ENCODE peak calls at places on chromosomes 4 and X, in five cellular contexts. K, U, X, V and Q are unnamed samples.

GRCh38 chr4:113452868-113453620 is 308.5 kb downstream of the CAMK2D start:
- DNase-seq in K (peak), X (no peak), V (peak), U (peak), Q (no peak)

GRCh38 chr4:139794158-139794954 is 128.7 kb downstream of the MGST2 start:
- DNase-seq in V (no peak), U (no peak), X (no peak), K (peak), Q (no peak)

GRCh38 chr4:12545845-12546244 is 938.3 kb downstream of the RAB28 start:
- DNase-seq in U (no peak), V (peak), K (no peak), X (no peak), Q (no peak)

GRCh38 chr4:1261107-1261928 is 12.4 kb upstream of the CTBP1 start:
- DNase-seq in V (no peak), K (no peak), U (no peak), X (no peak), Q (no peak)

GRCh38 chr4:24980064-24980690 is 50.6 kb downstream of the LGI2 start:
- DNase-seq in K (peak), U (peak), X (peak), V (peak), Q (peak)

GRCh38 chrX:68114573-68115199 is 318.6 kb downstream of the OPHN1 start:
- DNase-seq in K (peak), X (no peak), U (no peak), V (peak), Q (no peak)

GRCh38 chrX:21955398-21956189 is 15.1 kb downstream of the SMS start:
- DNase-seq in V (no peak), K (no peak), X (no peak), U (no peak), Q (no peak)

GRCh38 chrX:83771664-83772063 is 89.3 kb upstream of the CYLC1 start:
- DNase-seq in V (no peak), X (no peak), K (no peak), U (peak), Q (no peak)

GRCh38 chr4:1492636-1493539 is 86.6 kb upstream of the NKX1-1 start:
- DNase-seq in K (no peak), V (no peak), X (no peak), U (no peak), Q (no peak)

GRCh38 chr4:9921326-9921725 is 100.0 kb downstream of the SLC2A9 start:
- DNase-seq in X (peak), U (peak), K (no peak), V (no peak), Q (no peak)

GRCh38 chrX:56765816-56766553 is 36.9 kb downstream of the NBDY start:
- DNase-seq in U (no peak), V (peak), K (no peak), X (no peak), Q (no peak)

GRCh38 chrX:108177321-108177990 is 85.9 kb downstream of the ATG4A start:
- DNase-seq in V (no peak), U (peak), X (peak), K (no peak), Q (no peak)

GRCh38 chrX:50103866-50104566 is 96.8 kb downstream of the AKAP4 start:
- DNase-seq in K (no peak), X (no peak), U (no peak), V (peak), Q (no peak)

GRCh38 chr4:153486281-153487151 is 20.4 kb downstream of the TMEM131L start:
- DNase-seq in K (peak), V (peak), U (peak), X (no peak), Q (peak)

GRCh38 chr4:40990899-40991265 is 223.5 kb downstream of the APBB2 start:
- DNase-seq in K (peak), X (no peak), V (no peak), U (no peak), Q (no peak)

GRCh38 chr4:21202959-21203358 is 502.7 kb downstream of the PACRGL start:
- DNase-seq in V (no peak), K (no peak), U (no peak), X (no peak), Q (no peak)

GRCh38 chr4:112759313-112759712 is 122.4 kb downstream of the LARP7 start:
- DNase-seq in X (no peak), V (no peak), U (peak), K (no peak), Q (no peak)

GRCh38 chrX:16628954-16629595 is 20.9 kb upstream of the S100G start:
- DNase-seq in V (no peak), K (no peak), X (peak), U (peak), Q (no peak)

GRCh38 chr4:142719854-142720541 is 126.1 kb downstream of the INPP4B start:
- DNase-seq in X (no peak), U (peak), K (peak), V (peak), Q (no peak)

GRCh38 chr4:9785926-9786325 is 4.5 kb downstream of the DRD5 start:
- DNase-seq in X (no peak), U (no peak), V (no peak), K (no peak), Q (no peak)

GRCh38 chr4:7823416-7823824 is 116.2 kb downstream of the AFAP1 start:
- DNase-seq in X (no peak), V (no peak), K (no peak), U (no peak), Q (no peak)

GRCh38 chr4:714087-714486 is 8.5 kb downstream of the PCGF3 start:
- DNase-seq in X (no peak), K (no peak), U (no peak), V (no peak), Q (no peak)

GRCh38 chr4:123616970-123617392 is 220.4 kb downstream of the SPRY1 start:
- DNase-seq in K (no peak), V (peak), X (no peak), U (peak), Q (peak)

GRCh38 chrX:118432799-118433198 is 62.8 kb upstream of the DOCK11 start:
- DNase-seq in K (no peak), U (no peak), V (no peak), X (no peak), Q (no peak)

GRCh38 chr4:100422911-100423310 is 94.9 kb downstream of the EMCN start:
- DNase-seq in X (no peak), V (no peak), U (no peak), K (no peak), Q (no peak)

GRCh38 chr4:100420571-100420970 is 97.3 kb downstream of the EMCN start:
- DNase-seq in U (no peak), V (no peak), K (peak), X (no peak), Q (no peak)

GRCh38 chr4:100417565-100417964 is 100.3 kb downstream of the EMCN start:
- DNase-seq in U (no peak), X (peak), V (peak), K (peak), Q (no peak)

GRCh38 chr4:100424376-100424775 is 93.4 kb downstream of the EMCN start:
- DNase-seq in U (no peak), V (no peak), X (no peak), K (no peak), Q (no peak)

GRCh38 chr4:100421356-100421978 is 96.4 kb downstream of the EMCN start:
- DNase-seq in K (peak), X (peak), V (peak), U (peak), Q (peak)
- H3K4me3 ChIP-seq in K (no peak), X (no peak), V (no peak), U (no peak), Q (no peak)

GRCh38 chr4:70838400-70838971 is 1.2 kb downstream of the GRSF1 start:
- DNase-seq in V (peak), X (no peak), K (peak), U (peak), Q (no peak)
- H3K4ac ChIP-seq in V (peak), X (no peak), K (peak), U (peak), Q (peak)

GRCh38 chr4:38670061-38670894 is 6.3 kb downstream of the KLF3 start:
- DNase-seq in K (no peak), V (no peak), U (no peak), X (no peak), Q (no peak)
- H3K27ac ChIP-seq in K (no peak), V (no peak), U (no peak), X (peak), Q (no peak)

GRCh38 chrX:261858-262390 is 19.3 kb upstream of the PLCXD1 start:
- DNase-seq in K (no peak), U (peak), X (no peak), V (peak), Q (no peak)
- H3K4me3 ChIP-seq in K (no peak), U (no peak), X (no peak), V (no peak), Q (no peak)

DNA sequence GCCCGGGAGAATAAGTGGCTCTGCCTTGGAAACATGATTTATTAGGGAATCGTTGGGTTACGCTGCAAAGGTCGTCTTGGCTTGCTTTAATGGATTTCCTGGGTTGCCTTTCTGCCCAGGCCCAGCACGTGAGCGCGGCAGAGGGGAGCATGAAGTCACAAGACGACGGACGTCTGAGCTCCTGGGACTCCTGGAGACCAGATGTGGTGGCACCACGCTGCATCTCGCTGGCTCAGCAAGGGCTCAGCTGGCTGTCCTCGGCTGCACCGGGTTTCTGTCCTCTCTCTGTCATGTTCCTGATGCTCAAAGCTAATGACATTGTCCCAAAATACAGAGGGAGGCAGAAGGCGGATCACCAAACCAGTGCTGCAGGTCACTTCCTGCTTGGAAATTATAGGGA is 61.1 kb downstream of the C4orf50 start:
- DNase-seq in X (no peak), K (no peak), V (no peak), U (no peak), Q (no peak)
- H3K4ac ChIP-seq in X (no peak), K (no peak), V (no peak), U (no peak), Q (no peak)

GRCh38 chr4:15341022-15341732 is 86.7 kb upstream of the C1QTNF7 start:
- DNase-seq in X (no peak), V (no peak), U (no peak), K (no peak), Q (peak)

GRCh38 chr4:15339732-15340131 is 88.1 kb upstream of the C1QTNF7 start:
- DNase-seq in U (no peak), K (peak), V (peak), X (no peak), Q (no peak)

GRCh38 chr4:15343000-15343399 is 84.8 kb upstream of the C1QTNF7 start:
- DNase-seq in V (no peak), U (no peak), X (no peak), K (no peak), Q (no peak)

GRCh38 chr4:15343581-15343980 is 84.3 kb upstream of the C1QTNF7 start:
- DNase-seq in K (no peak), X (no peak), V (no peak), U (no peak), Q (no peak)

DNA sequence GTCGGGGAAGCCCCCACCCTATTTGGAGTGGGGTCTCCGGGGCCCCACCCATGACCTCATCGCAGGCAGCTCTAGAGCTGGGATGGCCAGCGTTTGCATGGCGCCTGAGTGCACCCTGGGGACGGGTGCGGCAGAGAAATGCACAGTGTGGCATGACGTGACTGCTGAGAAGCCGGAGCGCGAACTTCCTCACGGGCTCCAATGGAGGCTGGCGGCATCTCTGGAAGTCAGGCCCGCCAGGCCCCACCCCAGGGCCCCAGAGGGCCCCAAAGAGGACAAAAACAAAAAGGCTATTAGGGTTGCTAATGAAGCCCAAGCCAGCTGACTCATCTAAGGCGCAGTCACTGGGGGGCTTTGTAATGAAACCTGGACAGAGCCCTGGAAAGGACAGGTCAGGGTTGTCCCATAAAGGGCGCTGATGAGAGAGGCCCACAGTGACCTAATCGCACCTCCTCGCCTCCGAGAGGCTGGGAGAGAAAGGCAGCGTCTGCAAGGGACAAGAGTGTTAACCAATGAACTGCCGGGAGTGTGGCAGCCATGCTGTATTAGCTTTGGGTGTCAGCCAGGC is 86.0 kb upstream of the C1QTNF7 start:
- DNase-seq in V (no peak), U (no peak), X (no peak), K (no peak), Q (no peak)
- H3K27ac ChIP-seq in V (no peak), U (no peak), X (no peak), K (no peak), Q (peak)